ENCODE peak calls at places on chromosomes 5 and 9, in eight cellular contexts. A, D, U, F, J, S, V and R are unnamed samples.

GRCh38 chr5:141199359-141200235 is at the start of gene PCDHB11:
- DNase-seq in J (no peak), U (no peak), D (no peak), F (no peak), A (no peak), V (no peak), S (peak), R (no peak)

GRCh38 chr5:58191451-58191850 is 268.4 kb downstream of the PLK2 start:
- DNase-seq in U (no peak), D (no peak), S (no peak), F (no peak), J (no peak), V (no peak), A (no peak), R (no peak)

GRCh38 chr5:131538177-131538593 is 96.8 kb downstream of the RAPGEF6 start:
- DNase-seq in F (peak), D (peak), A (no peak), U (peak), V (no peak), J (no peak), S (peak), R (peak)

GRCh38 chr5:10220253-10220652 is 29.4 kb downstream of the ATPSCKMT start:
- DNase-seq in F (no peak), A (no peak), D (no peak), U (no peak), J (no peak), V (no peak), S (no peak), R (no peak)

GRCh38 chr9:91690540-91691249 is 259.3 kb downstream of the ROR2 start:
- DNase-seq in A (no peak), U (no peak), V (no peak), D (no peak), F (peak), J (no peak), S (peak), R (no peak)

GRCh38 chr5:38871790-38872551 is 26.2 kb downstream of the OSMR start:
- DNase-seq in V (no peak), F (peak), J (peak), S (peak), A (no peak), D (peak), U (peak), R (peak)

GRCh38 chr9:132164604-132165362 is 2.9 kb downstream of the NTNG2 start:
- DNase-seq in S (peak), F (peak), V (no peak), J (no peak), U (peak), A (no peak), D (no peak), R (no peak)

GRCh38 chr5:41369799-41370198 is 140.6 kb downstream of the PLCXD3 start:
- DNase-seq in A (no peak), V (no peak), J (no peak), U (no peak), D (no peak), F (no peak), S (no peak), R (no peak)

GRCh38 chr5:172722309-172722815 is 48.6 kb downstream of the DUSP1 start:
- DNase-seq in A (no peak), D (no peak), S (no peak), V (peak), F (no peak), U (no peak), J (no peak), R (no peak)

DNA sequence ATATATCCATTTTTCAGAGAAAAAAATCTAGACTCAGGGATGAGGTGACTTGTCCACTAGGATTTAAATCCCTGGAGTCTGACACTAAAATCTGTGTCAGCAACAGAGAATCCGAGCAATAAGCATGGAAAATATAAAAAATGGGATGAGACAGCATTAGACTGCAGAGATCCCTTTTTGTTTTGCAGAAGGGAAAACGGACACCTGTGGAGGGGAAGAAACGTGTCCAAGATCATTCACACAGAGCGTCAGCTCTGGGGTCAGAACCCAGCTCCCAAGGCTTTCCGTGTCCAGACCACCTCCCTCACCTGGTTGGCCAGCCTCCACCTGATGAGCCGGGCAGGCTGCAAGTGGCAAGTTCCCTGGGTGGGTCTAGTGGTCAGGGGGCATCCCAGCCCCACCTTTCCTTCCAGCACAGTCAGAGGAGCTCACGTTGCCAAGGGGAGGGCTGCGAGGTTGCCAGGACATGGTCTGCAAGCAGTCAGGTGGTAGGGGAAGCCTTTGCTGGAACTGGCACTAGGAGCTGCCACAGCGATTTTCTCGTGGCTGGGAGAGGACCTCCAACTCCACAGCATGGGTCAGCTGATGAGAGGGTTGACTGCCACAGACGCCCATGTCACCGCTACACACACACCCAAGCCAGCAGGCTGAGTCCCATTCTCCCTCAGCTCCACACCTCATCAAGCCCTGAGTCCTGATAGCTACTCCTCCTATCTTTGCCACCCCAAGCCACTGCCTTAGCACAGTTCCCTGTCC is 65.9 kb upstream of the CPLX2 start:
- DNase-seq in V (no peak), F (no peak), J (no peak), D (no peak), S (no peak), A (no peak), U (no peak), R (no peak)
- H3K4me3 ChIP-seq in V (no peak), F (no peak), J (no peak), D (no peak), S (no peak), A (no peak), U (no peak), R (no peak)

GRCh38 chr9:107338911-107339659 is 56.0 kb downstream of the RAD23B start:
- DNase-seq in F (no peak), J (no peak), S (no peak), U (no peak), D (no peak), V (no peak), A (no peak), R (no peak)

GRCh38 chr9:107342762-107343161 is 59.7 kb downstream of the RAD23B start:
- DNase-seq in V (no peak), J (no peak), A (no peak), D (no peak), S (no peak), U (no peak), F (no peak), R (no peak)

GRCh38 chr9:107336718-107337360 is 53.8 kb downstream of the RAD23B start:
- DNase-seq in U (no peak), F (peak), A (peak), S (peak), D (peak), V (no peak), J (no peak), R (peak)

GRCh38 chr9:107337676-107338590 is 54.9 kb downstream of the RAD23B start:
- DNase-seq in S (no peak), U (no peak), A (no peak), F (peak), D (no peak), V (no peak), J (no peak), R (no peak)

DNA sequence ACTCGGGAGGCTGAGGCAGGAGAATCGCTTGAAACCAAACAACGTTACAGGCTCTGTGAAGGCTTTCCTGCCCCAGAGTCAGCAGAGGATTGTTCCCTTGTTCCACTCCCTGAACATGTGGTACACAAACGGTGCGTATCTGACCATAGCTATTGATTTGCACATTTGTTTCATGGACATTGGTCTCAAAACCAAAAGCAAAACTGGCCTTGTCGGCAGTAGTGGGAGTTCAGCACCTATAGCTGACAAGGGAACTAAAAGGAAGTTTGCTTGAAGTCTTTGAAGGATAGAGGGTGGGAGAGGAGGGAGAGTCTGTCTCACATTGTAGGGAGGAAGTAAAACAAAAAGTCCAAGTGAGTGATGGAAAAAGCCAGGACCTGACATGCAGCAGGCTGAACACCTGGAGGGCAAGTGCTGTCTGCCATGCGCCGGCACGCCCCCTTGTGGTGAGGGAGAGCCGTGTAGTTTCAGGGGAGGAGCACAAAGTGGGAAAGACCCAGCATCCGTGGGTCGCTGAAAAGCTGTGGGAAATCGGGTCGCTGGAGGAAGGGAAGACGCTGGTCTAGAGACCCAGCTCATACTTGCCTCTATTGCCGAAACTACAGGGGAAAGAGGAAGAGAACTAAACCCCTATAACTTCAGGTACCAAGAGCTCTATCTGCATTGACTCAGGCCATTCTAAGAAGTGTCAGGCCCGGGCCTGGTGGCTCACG is 58.0 kb downstream of the RAD23B start:
- DNase-seq in S (peak), V (peak), J (peak), F (peak), U (no peak), A (peak), D (peak), R (peak)
- TF ChIP-seq CTCF in S (peak), V (peak), J (peak), F (peak), U (peak), A (peak), D (peak), R (peak)

GRCh38 chr5:126508962-126509279 is 85.7 kb downstream of the GRAMD2B start:
- DNase-seq in V (no peak), U (no peak), A (no peak), S (peak), D (no peak), J (no peak), F (no peak), R (no peak)
- H3K4me3 ChIP-seq in V (peak), U (no peak), A (no peak), S (no peak), D (no peak), J (no peak), F (no peak), R (no peak)

GRCh38 chr5:179345429-179346321 is at the start of gene ADAMTS2:
- DNase-seq in D (peak), F (peak), V (no peak), A (peak), J (no peak), U (no peak), S (peak), R (no peak)
- TF ChIP-seq CTCF in D (peak), F (no peak), V (no peak), A (no peak), J (no peak), U (no peak), S (no peak), R (no peak)

DNA sequence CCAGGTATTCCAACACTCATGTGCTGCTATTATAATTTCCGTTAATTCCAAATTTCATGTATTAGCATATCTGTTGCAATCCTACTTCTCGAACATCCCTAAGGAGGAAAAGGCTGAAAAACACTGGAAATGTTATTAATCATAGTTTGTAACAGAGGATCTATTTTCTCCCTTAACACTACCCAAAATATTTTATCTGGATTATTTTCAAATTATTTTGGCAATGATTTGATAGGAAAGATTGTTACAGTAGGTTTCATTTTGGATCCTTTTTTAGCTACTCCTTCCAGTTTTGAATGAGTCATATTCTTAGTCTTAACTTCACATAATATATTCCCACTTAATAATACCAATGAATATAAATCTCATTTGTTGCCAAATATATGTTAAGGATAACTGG is 13.9 kb upstream of the NAA35 start:
- DNase-seq in F (peak), V (no peak), A (no peak), U (no peak), S (no peak), D (no peak), J (no peak), R (no peak)
- H3K4me3 ChIP-seq in F (no peak), V (no peak), A (no peak), U (no peak), S (no peak), D (no peak), J (no peak), R (no peak)

GRCh38 chr9:31541626-31542025 is 842.8 kb upstream of the ACO1 start:
- DNase-seq in D (no peak), F (no peak), A (no peak), U (no peak), S (peak), V (no peak), J (no peak), R (no peak)

GRCh38 chr9:31542384-31543055 is 841.9 kb upstream of the ACO1 start:
- DNase-seq in A (no peak), J (no peak), V (no peak), S (peak), F (peak), D (peak), U (peak), R (peak)
- TF ChIP-seq CTCF in A (peak), J (peak), V (no peak), S (peak), F (peak), D (no peak), U (peak), R (peak)

DNA sequence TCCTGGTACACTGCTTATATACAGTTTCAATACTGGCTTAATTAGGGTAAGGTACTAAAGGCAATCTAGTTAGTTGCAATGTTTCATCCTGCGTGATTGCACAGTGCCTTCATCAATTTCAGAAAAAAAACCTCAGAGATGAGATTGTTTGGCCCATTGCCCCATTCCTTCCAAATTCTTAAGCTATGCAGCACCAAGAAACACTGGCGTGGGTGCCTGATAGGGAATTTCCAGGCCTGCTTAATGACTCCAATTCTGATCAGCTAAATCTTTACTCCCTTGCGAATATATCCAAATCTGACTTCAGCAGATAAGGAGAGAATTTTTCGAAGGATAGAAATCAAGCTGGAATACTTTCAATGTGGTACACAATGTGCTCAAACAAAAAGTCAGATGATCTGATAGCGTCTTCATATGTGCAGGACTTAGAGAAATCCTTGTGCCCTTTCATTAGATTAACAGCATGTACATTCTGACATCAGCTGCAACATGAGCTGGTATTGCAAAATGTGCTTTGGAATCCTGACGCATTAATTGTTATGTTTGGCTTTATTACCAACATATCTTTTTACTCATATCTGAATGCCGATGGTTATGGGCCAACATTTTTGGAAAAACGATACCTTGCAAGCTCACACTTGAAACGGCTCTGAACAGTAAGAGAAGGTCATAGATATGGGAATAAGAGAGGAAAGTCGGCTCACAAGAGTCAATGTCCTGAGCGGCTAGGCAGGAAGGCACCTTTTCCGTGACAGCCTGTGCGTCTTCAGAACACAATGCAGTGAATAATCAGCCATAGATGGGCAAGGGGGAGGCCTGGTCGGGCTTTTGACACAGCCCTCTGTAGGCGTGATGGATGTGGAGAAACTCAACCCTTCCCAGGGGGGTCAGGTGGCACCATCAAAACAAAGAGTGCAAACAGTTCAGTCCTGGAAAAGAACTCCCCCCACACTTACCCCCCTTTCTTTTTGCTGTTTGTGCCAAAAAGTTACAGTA is 36.3 kb upstream of the GAS1 start:
- DNase-seq in S (peak), V (no peak), U (no peak), D (peak), A (no peak), F (peak), J (peak), R (no peak)
- H3K4me3 ChIP-seq in S (peak), V (no peak), U (no peak), D (no peak), A (no peak), F (peak), J (peak), R (no peak)